ENCODE peak calls at places on chromosomes 7 and 10, in nine cellular contexts. One of them, this sample, is unnamed.

GRCh38 chr10:52455095-52455494 is 141.0 kb downstream of the DKK1 start:
- DNase-seq in fibroblast of lung: peak; percentile 41
- DNase-seq in sigmoid colon: no peak
- DNase-seq in psoas muscle: no peak
- DNase-seq in hepatocyte: no peak
- DNase-seq in vagina: no peak
- DNase-seq in endothelial cell of umbilical vein: no peak
- DNase-seq in PC-3: peak; percentile 98
- DNase-seq in uterus: no peak
- DNase-seq in this sample: no peak

GRCh38 chr10:124233546-124234138 is 140.2 kb upstream of the CHST15 start:
- DNase-seq in fibroblast of lung: no peak
- DNase-seq in sigmoid colon: no peak
- DNase-seq in psoas muscle: no peak
- DNase-seq in hepatocyte: no peak
- DNase-seq in vagina: no peak
- DNase-seq in endothelial cell of umbilical vein: no peak
- DNase-seq in PC-3: no peak
- DNase-seq in uterus: no peak
- DNase-seq in this sample: no peak

GRCh38 chr7:45978010-45978681 is 57.1 kb upstream of the IGFBP3 start:
- DNase-seq in fibroblast of lung: peak; percentile 99
- DNase-seq in sigmoid colon: no peak
- DNase-seq in psoas muscle: no peak
- DNase-seq in hepatocyte: peak; percentile 88
- DNase-seq in vagina: peak; percentile 95
- DNase-seq in endothelial cell of umbilical vein: peak; percentile 71
- DNase-seq in PC-3: peak; percentile 98
- DNase-seq in uterus: peak; percentile 39
- DNase-seq in this sample: no peak

GRCh38 chr7:48389977-48390376 is 218.7 kb downstream of the ABCA13 start:
- DNase-seq in fibroblast of lung: peak; percentile 47
- DNase-seq in sigmoid colon: no peak
- DNase-seq in psoas muscle: no peak
- DNase-seq in hepatocyte: peak; percentile 24
- DNase-seq in vagina: no peak
- DNase-seq in endothelial cell of umbilical vein: no peak
- DNase-seq in PC-3: peak; percentile 91
- DNase-seq in uterus: no peak
- DNase-seq in this sample: no peak

GRCh38 chr7:510061-510481 is 9.6 kb downstream of the PDGFA start:
- DNase-seq in fibroblast of lung: no peak
- DNase-seq in sigmoid colon: peak; percentile 57
- DNase-seq in psoas muscle: peak; percentile 54
- DNase-seq in hepatocyte: no peak
- DNase-seq in vagina: no peak
- DNase-seq in endothelial cell of umbilical vein: no peak
- DNase-seq in PC-3: no peak
- DNase-seq in uterus: no peak
- DNase-seq in this sample: no peak

GRCh38 chr10:17214486-17214885 is 13.0 kb upstream of the TRDMT1 start:
- DNase-seq in fibroblast of lung: peak; percentile 61
- DNase-seq in sigmoid colon: no peak
- DNase-seq in psoas muscle: no peak
- DNase-seq in hepatocyte: no peak
- DNase-seq in vagina: no peak
- DNase-seq in endothelial cell of umbilical vein: no peak
- DNase-seq in PC-3: no peak
- DNase-seq in uterus: no peak
- DNase-seq in this sample: no peak

GRCh38 chr7:128937647-128938523 is at the start of gene IRF5:
- DNase-seq in fibroblast of lung: no peak
- DNase-seq in sigmoid colon: peak; percentile 65
- DNase-seq in psoas muscle: no peak
- DNase-seq in hepatocyte: peak; percentile 60
- DNase-seq in vagina: no peak
- DNase-seq in endothelial cell of umbilical vein: no peak
- DNase-seq in PC-3: peak; percentile 66
- DNase-seq in uterus: no peak
- DNase-seq in this sample: peak; percentile 81

GRCh38 chr7:27117687-27118491 is 12.7 kb downstream of the HOXA4 start:
- DNase-seq in fibroblast of lung: peak; percentile 89
- DNase-seq in sigmoid colon: peak; percentile 64
- DNase-seq in psoas muscle: no peak
- DNase-seq in hepatocyte: no peak
- DNase-seq in vagina: no peak
- DNase-seq in endothelial cell of umbilical vein: peak; percentile 94
- DNase-seq in PC-3: no peak
- DNase-seq in uterus: no peak
- DNase-seq in this sample: no peak

GRCh38 chr10:123573236-123574147 is 92.7 kb upstream of the GPR26 start:
- DNase-seq in fibroblast of lung: no peak
- DNase-seq in sigmoid colon: peak; percentile 40
- DNase-seq in psoas muscle: no peak
- DNase-seq in hepatocyte: peak; percentile 69
- DNase-seq in vagina: no peak
- DNase-seq in endothelial cell of umbilical vein: peak; percentile 8
- DNase-seq in PC-3: peak; percentile 91
- DNase-seq in uterus: no peak
- DNase-seq in this sample: peak; percentile 59

GRCh38 chr7:52161483-52161882 is 844.9 kb upstream of the COBL start:
- DNase-seq in fibroblast of lung: no peak
- DNase-seq in sigmoid colon: no peak
- DNase-seq in psoas muscle: no peak
- DNase-seq in hepatocyte: no peak
- DNase-seq in vagina: no peak
- DNase-seq in endothelial cell of umbilical vein: no peak
- DNase-seq in PC-3: no peak
- DNase-seq in uterus: no peak
- DNase-seq in this sample: no peak

GRCh38 chr7:2030475-2031456 is 202.0 kb downstream of the MAD1L1 start:
- DNase-seq in fibroblast of lung: no peak
- DNase-seq in sigmoid colon: peak; percentile 45
- DNase-seq in psoas muscle: peak; percentile 32
- DNase-seq in hepatocyte: no peak
- DNase-seq in vagina: no peak
- DNase-seq in endothelial cell of umbilical vein: no peak
- DNase-seq in PC-3: no peak
- DNase-seq in uterus: no peak
- DNase-seq in this sample: no peak

GRCh38 chr10:120387326-120387725 is 69.7 kb upstream of the PLPP4 start:
- DNase-seq in fibroblast of lung: peak; percentile 91
- DNase-seq in sigmoid colon: no peak
- DNase-seq in psoas muscle: no peak
- DNase-seq in hepatocyte: no peak
- DNase-seq in vagina: no peak
- DNase-seq in endothelial cell of umbilical vein: no peak
- DNase-seq in PC-3: peak; percentile 51
- DNase-seq in uterus: no peak
- DNase-seq in this sample: no peak

GRCh38 chr10:132636358-132636757 is 98.8 kb downstream of the INPP5A start:
- DNase-seq in fibroblast of lung: no peak
- DNase-seq in sigmoid colon: peak; percentile 59
- DNase-seq in psoas muscle: no peak
- DNase-seq in hepatocyte: no peak
- DNase-seq in vagina: no peak
- DNase-seq in endothelial cell of umbilical vein: no peak
- DNase-seq in PC-3: no peak
- DNase-seq in uterus: peak; percentile 16
- DNase-seq in this sample: no peak

GRCh38 chr7:32115831-32116230 is 45.6 kb upstream of the PDE1C start:
- DNase-seq in fibroblast of lung: peak; percentile 95
- DNase-seq in sigmoid colon: no peak
- DNase-seq in psoas muscle: no peak
- DNase-seq in hepatocyte: no peak
- DNase-seq in vagina: no peak
- DNase-seq in endothelial cell of umbilical vein: no peak
- DNase-seq in PC-3: peak; percentile 81
- DNase-seq in uterus: no peak
- DNase-seq in this sample: no peak

GRCh38 chr7:120272261-120272895 is 597 bp upstream of the KCND2 start:
- DNase-seq in fibroblast of lung: peak; percentile 45
- DNase-seq in sigmoid colon: no peak
- DNase-seq in psoas muscle: no peak
- DNase-seq in hepatocyte: peak; percentile 67
- DNase-seq in vagina: no peak
- DNase-seq in endothelial cell of umbilical vein: peak; percentile 49
- DNase-seq in PC-3: peak; percentile 66
- DNase-seq in uterus: peak; percentile 42
- DNase-seq in this sample: no peak

GRCh38 chr7:28347964-28348363 is 64.4 kb upstream of the CREB5 start:
- DNase-seq in fibroblast of lung: no peak
- DNase-seq in sigmoid colon: no peak
- DNase-seq in psoas muscle: no peak
- DNase-seq in hepatocyte: no peak
- DNase-seq in vagina: no peak
- DNase-seq in endothelial cell of umbilical vein: no peak
- DNase-seq in PC-3: peak; percentile 24
- DNase-seq in uterus: no peak
- DNase-seq in this sample: no peak

GRCh38 chr10:131961047-131961776 is 20.5 kb downstream of the BNIP3 start:
- DNase-seq in fibroblast of lung: no peak
- DNase-seq in sigmoid colon: peak; percentile 60
- DNase-seq in psoas muscle: no peak
- DNase-seq in hepatocyte: no peak
- DNase-seq in vagina: no peak
- DNase-seq in endothelial cell of umbilical vein: no peak
- DNase-seq in PC-3: no peak
- DNase-seq in uterus: no peak
- DNase-seq in this sample: no peak

GRCh38 chr10:19654576-19654975 is 161.7 kb upstream of the PLXDC2 start:
- DNase-seq in fibroblast of lung: peak; percentile 87
- DNase-seq in sigmoid colon: no peak
- DNase-seq in psoas muscle: no peak
- DNase-seq in hepatocyte: peak; percentile 21
- DNase-seq in vagina: no peak
- DNase-seq in endothelial cell of umbilical vein: no peak
- DNase-seq in PC-3: peak; percentile 10
- DNase-seq in uterus: no peak
- DNase-seq in this sample: no peak

GRCh38 chr7:5350600-5351385 is 68.0 kb downstream of the SLC29A4 start:
- DNase-seq in fibroblast of lung: no peak
- DNase-seq in sigmoid colon: no peak
- DNase-seq in psoas muscle: no peak
- DNase-seq in hepatocyte: no peak
- DNase-seq in vagina: no peak
- DNase-seq in endothelial cell of umbilical vein: no peak
- DNase-seq in PC-3: no peak
- DNase-seq in uterus: peak; percentile 14
- DNase-seq in this sample: no peak

GRCh38 chr10:72009430-72010081 is 45.4 kb downstream of the CHST3 start:
- DNase-seq in fibroblast of lung: peak; percentile 94
- DNase-seq in sigmoid colon: peak; percentile 100
- DNase-seq in psoas muscle: peak; percentile 96
- DNase-seq in hepatocyte: peak; percentile 90
- DNase-seq in vagina: peak; percentile 70
- DNase-seq in endothelial cell of umbilical vein: peak; percentile 94
- DNase-seq in PC-3: no peak
- DNase-seq in uterus: peak; percentile 99
- DNase-seq in this sample: peak; percentile 81

GRCh38 chr7:46774515-46774914 is 807.4 kb downstream of the TNS3 start:
- DNase-seq in fibroblast of lung: no peak
- DNase-seq in sigmoid colon: no peak
- DNase-seq in psoas muscle: peak; percentile 58
- DNase-seq in hepatocyte: no peak
- DNase-seq in vagina: no peak
- DNase-seq in endothelial cell of umbilical vein: no peak
- DNase-seq in PC-3: no peak
- DNase-seq in uterus: no peak
- DNase-seq in this sample: no peak

GRCh38 chr10:119360181-119360921 is 153.0 kb downstream of the GRK5 start:
- DNase-seq in fibroblast of lung: no peak
- DNase-seq in sigmoid colon: no peak
- DNase-seq in psoas muscle: peak; percentile 66
- DNase-seq in hepatocyte: no peak
- DNase-seq in vagina: no peak
- DNase-seq in endothelial cell of umbilical vein: no peak
- DNase-seq in PC-3: no peak
- DNase-seq in uterus: no peak
- DNase-seq in this sample: no peak

GRCh38 chr10:42866115-42866995 is 83.8 kb downstream of the BMS1 start:
- DNase-seq in fibroblast of lung: peak; percentile 61
- DNase-seq in sigmoid colon: peak; percentile 81
- DNase-seq in psoas muscle: peak; percentile 92
- DNase-seq in hepatocyte: peak; percentile 89
- DNase-seq in vagina: no peak
- DNase-seq in endothelial cell of umbilical vein: peak; percentile 65
- DNase-seq in PC-3: peak; percentile 78
- DNase-seq in uterus: peak; percentile 28
- DNase-seq in this sample: peak; percentile 64
- H3K4me3 ChIP-seq in fibroblast of lung: peak overlapping the region; percentile 37
- H3K4me3 ChIP-seq in sigmoid colon: peak overlapping the region; percentile 35
- H3K4me3 ChIP-seq in psoas muscle: peak overlapping the region; percentile 51
- H3K4me3 ChIP-seq in hepatocyte: no peak overlapping the region
- H3K4me3 ChIP-seq in vagina: peak overlapping the region; percentile 28
- H3K4me3 ChIP-seq in endothelial cell of umbilical vein: no peak overlapping the region
- H3K4me3 ChIP-seq in PC-3: peak overlapping the region; percentile 64
- H3K4me3 ChIP-seq in uterus: no peak overlapping the region
- H3K4me3 ChIP-seq in this sample: peak overlapping the region; percentile 28

DNA sequence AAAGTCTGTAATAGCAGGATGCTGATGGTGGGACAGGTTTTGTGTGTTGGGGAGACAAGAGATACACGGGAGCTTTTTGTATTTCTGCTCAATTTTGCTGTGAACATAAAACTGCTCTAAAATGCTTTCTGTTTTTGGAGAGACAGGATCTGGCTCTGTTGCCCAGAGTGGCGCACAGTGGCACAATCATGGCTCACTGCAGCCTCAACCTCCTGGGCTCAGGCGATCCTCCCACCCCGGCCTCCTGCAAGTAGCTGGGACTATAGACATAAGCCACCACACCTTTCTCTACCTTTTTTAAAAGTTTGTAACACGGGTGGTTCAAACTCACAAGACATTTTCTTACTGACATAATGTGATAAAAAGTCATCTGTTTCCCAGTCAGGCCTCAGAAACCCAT is 14.3 kb downstream of the CREB3L2 start:
- DNase-seq in fibroblast of lung: no peak
- DNase-seq in sigmoid colon: no peak
- DNase-seq in psoas muscle: no peak
- DNase-seq in hepatocyte: no peak
- DNase-seq in vagina: no peak
- DNase-seq in endothelial cell of umbilical vein: no peak
- DNase-seq in PC-3: no peak
- DNase-seq in uterus: no peak
- DNase-seq in this sample: no peak
- H3K4me1 ChIP-seq in fibroblast of lung: peaks cover 42% of the 10 kb centered on the region
- H3K4me1 ChIP-seq in sigmoid colon: peaks cover 100% of the 10 kb centered on the region
- H3K4me1 ChIP-seq in psoas muscle: peaks cover 47% of the 10 kb centered on the region
- H3K4me1 ChIP-seq in hepatocyte: peaks cover 90% of the 10 kb centered on the region
- H3K4me1 ChIP-seq in vagina: peaks cover 87% of the 10 kb centered on the region
- H3K4me1 ChIP-seq in endothelial cell of umbilical vein: peaks cover 86% of the 10 kb centered on the region
- H3K4me1 ChIP-seq in PC-3: no peaks in the 10 kb centered on the region
- H3K4me1 ChIP-seq in uterus: peaks cover 24% of the 10 kb centered on the region
- H3K4me1 ChIP-seq in this sample: peaks cover 94% of the 10 kb centered on the region

GRCh38 chr10:128165536-128165935 is 39.3 kb upstream of the MKI67 start:
- DNase-seq in fibroblast of lung: no peak
- DNase-seq in sigmoid colon: no peak
- DNase-seq in psoas muscle: no peak
- DNase-seq in hepatocyte: no peak
- DNase-seq in vagina: no peak
- DNase-seq in endothelial cell of umbilical vein: no peak
- DNase-seq in PC-3: no peak
- DNase-seq in uterus: no peak
- DNase-seq in this sample: no peak
- H3K4me3 ChIP-seq in fibroblast of lung: no peak overlapping the region
- H3K4me3 ChIP-seq in sigmoid colon: no peak overlapping the region
- H3K4me3 ChIP-seq in psoas muscle: no peak overlapping the region
- H3K4me3 ChIP-seq in hepatocyte: no peak overlapping the region
- H3K4me3 ChIP-seq in vagina: no peak overlapping the region
- H3K4me3 ChIP-seq in endothelial cell of umbilical vein: no peak overlapping the region
- H3K4me3 ChIP-seq in PC-3: no peak overlapping the region
- H3K4me3 ChIP-seq in uterus: no peak overlapping the region
- H3K4me3 ChIP-seq in this sample: no peak overlapping the region

GRCh38 chr10:80188713-80189112 is 16.6 kb downstream of the ANXA11 start:
- DNase-seq in fibroblast of lung: no peak
- DNase-seq in sigmoid colon: peak; percentile 41
- DNase-seq in psoas muscle: no peak
- DNase-seq in hepatocyte: no peak
- DNase-seq in vagina: no peak
- DNase-seq in endothelial cell of umbilical vein: no peak
- DNase-seq in PC-3: no peak
- DNase-seq in uterus: no peak
- DNase-seq in this sample: no peak
- H3K4me1 ChIP-seq in fibroblast of lung: peaks cover 7% of the 10 kb centered on the region
- H3K4me1 ChIP-seq in sigmoid colon: peaks cover 59% of the 10 kb centered on the region
- H3K4me1 ChIP-seq in psoas muscle: peaks cover 94% of the 10 kb centered on the region
- H3K4me1 ChIP-seq in hepatocyte: peaks cover 11% of the 10 kb centered on the region
- H3K4me1 ChIP-seq in vagina: peaks cover 85% of the 10 kb centered on the region
- H3K4me1 ChIP-seq in endothelial cell of umbilical vein: no peaks in the 10 kb centered on the region
- H3K4me1 ChIP-seq in PC-3: peaks cover 12% of the 10 kb centered on the region
- H3K4me1 ChIP-seq in uterus: peaks cover 4% of the 10 kb centered on the region
- H3K4me1 ChIP-seq in this sample: peaks cover 64% of the 10 kb centered on the region